ENCODE peak calls at places on chromosomes 3 and 15, in six cellular contexts. T is NCI-H460; E is fibroblast of mammary gland; L is CD8-positive, alpha-beta T cell; V is HL-60; Y is NCI-H1105. A is an unnamed sample.

GRCh38 chr3:181052256-181052655 is 62.7 kb upstream of the DNAJC19 start:
- DNase-seq in T (no peak), E (no peak), L (no peak), V (no peak), Y (no peak), A (no peak)

GRCh38 chr15:58734859-58735258 is 14.6 kb downstream of the ADAM10 start:
- DNase-seq in T (no peak), E (peak; percentile 18), L (no peak), V (no peak), Y (no peak), A (no peak)

GRCh38 chr3:182729903-182730674 is 63.2 kb upstream of the ATP11B start:
- DNase-seq in T (no peak), E (no peak), L (no peak), V (no peak), Y (no peak), A (no peak)

GRCh38 chr3:183318846-183319770 is 66.1 kb downstream of the B3GNT5 start:
- DNase-seq in T (no peak), E (no peak), L (no peak), V (peak; percentile 10), Y (no peak), A (no peak)

GRCh38 chr3:192207239-192207638 is 520.1 kb downstream of the FGF12 start:
- DNase-seq in T (no peak), E (no peak), L (no peak), V (no peak), Y (peak; percentile 57), A (no peak)

GRCh38 chr3:36063992-36064391 is 316.3 kb upstream of the STAC start:
- DNase-seq in T (no peak), E (no peak), L (no peak), V (no peak), Y (no peak), A (no peak)

GRCh38 chr15:33309602-33310276 is 1.0 kb upstream of the RYR3 start:
- DNase-seq in T (no peak), E (peak; percentile 25), L (no peak), V (peak; percentile 5), Y (no peak), A (no peak)

GRCh38 chr3:170233532-170233931 is 11.3 kb downstream of the PRKCI start:
- DNase-seq in T (no peak), E (peak; percentile 66), L (no peak), V (no peak), Y (no peak), A (peak; percentile 75)

GRCh38 chr3:146653978-146654377 is 48.8 kb upstream of the PLSCR5 start:
- DNase-seq in T (no peak), E (no peak), L (no peak), V (no peak), Y (no peak), A (no peak)

GRCh38 chr3:196504556-196504955 is 988 bp upstream of the RNF168 start:
- DNase-seq in T (no peak), E (no peak), L (no peak), V (no peak), Y (no peak), A (no peak)

GRCh38 chr3:20673866-20674265 is 487.9 kb upstream of the SGO1 start:
- DNase-seq in T (no peak), E (no peak), L (no peak), V (no peak), Y (no peak), A (no peak)

GRCh38 chr15:56353119-56353518 is 12.1 kb upstream of the TEX9 start:
- DNase-seq in T (no peak), E (peak; percentile 7), L (no peak), V (no peak), Y (no peak), A (peak; percentile 37)

GRCh38 chr3:141625506-141625905 is 112.6 kb upstream of the RNF7 start:
- DNase-seq in T (no peak), E (peak; percentile 61), L (no peak), V (no peak), Y (no peak), A (no peak)

GRCh38 chr3:4290272-4290893 is 12.8 kb upstream of the SETMAR start:
- DNase-seq in T (peak; percentile 36), E (peak; percentile 55), L (no peak), V (peak; percentile 13), Y (peak; percentile 8), A (no peak)

GRCh38 chr3:187833799-187834578 is 88.7 kb upstream of the BCL6 start:
- DNase-seq in T (no peak), E (no peak), L (no peak), V (no peak), Y (no peak), A (no peak)

GRCh38 chr3:171770689-171771620 is 39.3 kb downstream of the PLD1 start:
- DNase-seq in T (peak; percentile 59), E (peak; percentile 90), L (no peak), V (peak; percentile 15), Y (no peak), A (peak; percentile 79)

GRCh38 chr15:67813104-67813634 is 12.1 kb upstream of the SKOR1 start:
- DNase-seq in T (no peak), E (no peak), L (no peak), V (no peak), Y (no peak), A (no peak)

GRCh38 chr3:170726976-170727661 is 141.2 kb upstream of the SLC7A14 start:
- DNase-seq in T (no peak), E (peak; percentile 94), L (no peak), V (no peak), Y (no peak), A (no peak)

A was measured in SK-N-MC.